ENCODE peak calls at places on chromosomes 13 and 19, in five cellular contexts. One of them, this sample, is unnamed. For H3K36me3, the result is how much of the 10 kb centered on the place peaks cover.

GRCh38 chr13:32117696-32118095 is 86.1 kb downstream of the FRY start:
- DNase-seq in MG63: no peak
- DNase-seq in ascending aorta: peak
- DNase-seq in left ventricle myocardium inferior: peak
- DNase-seq in Karpas-422: no peak
- DNase-seq in this sample: no peak

GRCh38 chr13:47798906-47799305 is 202.2 kb downstream of the SUCLA2 start:
- DNase-seq in MG63: no peak
- DNase-seq in ascending aorta: no peak
- DNase-seq in left ventricle myocardium inferior: no peak
- DNase-seq in Karpas-422: peak
- DNase-seq in this sample: peak

GRCh38 chr19:48103922-48104321 is 6.7 kb downstream of the PLA2G4C start:
- DNase-seq in Karpas-422: no peak
- DNase-seq in left ventricle myocardium inferior: no peak
- DNase-seq in ascending aorta: no peak
- DNase-seq in MG63: no peak
- DNase-seq in this sample: no peak

GRCh38 chr19:47445937-47446402 is 25.7 kb downstream of the SLC8A2 start:
- DNase-seq in ascending aorta: no peak
- DNase-seq in Karpas-422: peak
- DNase-seq in left ventricle myocardium inferior: no peak
- DNase-seq in MG63: peak
- DNase-seq in this sample: no peak

GRCh38 chr13:108961542-108962125 is 332.2 kb downstream of the MYO16 start:
- DNase-seq in Karpas-422: peak
- DNase-seq in ascending aorta: no peak
- DNase-seq in left ventricle myocardium inferior: no peak
- DNase-seq in MG63: no peak
- DNase-seq in this sample: no peak

GRCh38 chr19:17513801-17514200 is 2.4 kb downstream of the PGLS start:
- DNase-seq in ascending aorta: no peak
- DNase-seq in Karpas-422: no peak
- DNase-seq in MG63: no peak
- DNase-seq in left ventricle myocardium inferior: no peak
- DNase-seq in this sample: no peak

GRCh38 chr19:36460046-36460445 is 29.3 kb downstream of the ZNF566 start:
- DNase-seq in Karpas-422: no peak
- DNase-seq in ascending aorta: no peak
- DNase-seq in MG63: no peak
- DNase-seq in left ventricle myocardium inferior: no peak
- DNase-seq in this sample: no peak

GRCh38 chr19:17942582-17943283 is 9.9 kb downstream of the CCDC124 start:
- DNase-seq in Karpas-422: no peak
- DNase-seq in left ventricle myocardium inferior: no peak
- DNase-seq in ascending aorta: no peak
- DNase-seq in MG63: no peak
- DNase-seq in this sample: no peak

GRCh38 chr19:47765522-47766358 is 12.8 kb upstream of the SELENOW start:
- DNase-seq in left ventricle myocardium inferior: peak
- DNase-seq in Karpas-422: peak
- DNase-seq in MG63: peak
- DNase-seq in ascending aorta: no peak
- DNase-seq in this sample: no peak

GRCh38 chr19:8210660-8211101 is 1.5 kb downstream of the CERS4 start:
- DNase-seq in MG63: no peak
- DNase-seq in Karpas-422: peak
- DNase-seq in left ventricle myocardium inferior: no peak
- DNase-seq in ascending aorta: no peak
- DNase-seq in this sample: no peak

GRCh38 chr19:44636439-44637389 is 7.0 kb upstream of the PVR start:
- DNase-seq in MG63: no peak
- DNase-seq in Karpas-422: no peak
- DNase-seq in left ventricle myocardium inferior: no peak
- DNase-seq in ascending aorta: no peak
- DNase-seq in this sample: no peak

GRCh38 chr19:7214329-7215089 is 79.7 kb downstream of the INSR start:
- DNase-seq in ascending aorta: no peak
- DNase-seq in Karpas-422: no peak
- DNase-seq in MG63: no peak
- DNase-seq in left ventricle myocardium inferior: no peak
- DNase-seq in this sample: no peak

GRCh38 chr13:25232937-25233515 is 54.3 kb downstream of the MTMR6 start:
- DNase-seq in ascending aorta: no peak
- DNase-seq in Karpas-422: peak
- DNase-seq in left ventricle myocardium inferior: no peak
- DNase-seq in MG63: no peak
- DNase-seq in this sample: no peak

GRCh38 chr13:66886248-66886647 is 343.9 kb downstream of the PCDH9 start:
- DNase-seq in MG63: no peak
- DNase-seq in Karpas-422: no peak
- DNase-seq in left ventricle myocardium inferior: no peak
- DNase-seq in ascending aorta: no peak
- DNase-seq in this sample: no peak

GRCh38 chr13:93723316-93723715 is 496.7 kb downstream of the GPC6 start:
- DNase-seq in Karpas-422: no peak
- DNase-seq in ascending aorta: no peak
- DNase-seq in MG63: peak
- DNase-seq in left ventricle myocardium inferior: no peak
- DNase-seq in this sample: peak

GRCh38 chr13:114130708-114131580 is 1.5 kb downstream of the RASA3 start:
- DNase-seq in ascending aorta: no peak
- DNase-seq in left ventricle myocardium inferior: peak
- DNase-seq in MG63: peak
- DNase-seq in Karpas-422: peak
- DNase-seq in this sample: peak

GRCh38 chr19:3186377-3186688 is 603 bp downstream of the NCLN start:
- DNase-seq in ascending aorta: no peak
- DNase-seq in MG63: no peak
- DNase-seq in left ventricle myocardium inferior: no peak
- DNase-seq in Karpas-422: peak
- DNase-seq in this sample: no peak

GRCh38 chr13:107743983-107744382 is 471.4 kb downstream of the LIG4 start:
- DNase-seq in Karpas-422: no peak
- DNase-seq in left ventricle myocardium inferior: no peak
- DNase-seq in ascending aorta: no peak
- DNase-seq in MG63: no peak
- DNase-seq in this sample: no peak

GRCh38 chr19:18109731-18110671 is 12.4 kb downstream of the MAST3 start:
- DNase-seq in MG63: peak
- DNase-seq in left ventricle myocardium inferior: peak
- DNase-seq in ascending aorta: no peak
- DNase-seq in Karpas-422: peak
- DNase-seq in this sample: no peak

GRCh38 chr13:74197686-74198085 is 63.5 kb upstream of the KLF12 start:
- DNase-seq in Karpas-422: no peak
- DNase-seq in MG63: no peak
- DNase-seq in left ventricle myocardium inferior: no peak
- DNase-seq in ascending aorta: no peak
- DNase-seq in this sample: no peak

GRCh38 chr13:107900775-107901174 is 314.6 kb downstream of the LIG4 start:
- DNase-seq in Karpas-422: no peak
- DNase-seq in MG63: no peak
- DNase-seq in left ventricle myocardium inferior: no peak
- DNase-seq in ascending aorta: no peak
- DNase-seq in this sample: peak

GRCh38 chr13:22903925-22904324 is 276.9 kb upstream of the SGCG start:
- DNase-seq in Karpas-422: no peak
- DNase-seq in left ventricle myocardium inferior: no peak
- DNase-seq in MG63: no peak
- DNase-seq in ascending aorta: no peak
- DNase-seq in this sample: no peak

GRCh38 chr13:48333976-48334375 is 30.4 kb downstream of the RB1 start:
- DNase-seq in Karpas-422: no peak
- DNase-seq in MG63: no peak
- DNase-seq in ascending aorta: no peak
- DNase-seq in left ventricle myocardium inferior: no peak
- DNase-seq in this sample: no peak

GRCh38 chr19:18478545-18479311 is 40.8 kb upstream of the ISYNA1 start:
- DNase-seq in MG63: peak
- DNase-seq in left ventricle myocardium inferior: peak
- DNase-seq in ascending aorta: no peak
- DNase-seq in Karpas-422: peak
- DNase-seq in this sample: peak

GRCh38 chr19:1069009-1069779 is 2.2 kb downstream of the ARHGAP45 start:
- DNase-seq in Karpas-422: peak
- DNase-seq in ascending aorta: peak
- DNase-seq in left ventricle myocardium inferior: peak
- DNase-seq in MG63: no peak
- DNase-seq in this sample: no peak

GRCh38 chr13:21911916-21912315 is 241.0 kb downstream of the FGF9 start:
- DNase-seq in left ventricle myocardium inferior: no peak
- DNase-seq in MG63: no peak
- DNase-seq in Karpas-422: no peak
- DNase-seq in ascending aorta: no peak
- DNase-seq in this sample: no peak

GRCh38 chr13:34344761-34345600 is 527.0 kb downstream of the RFC3 start:
- DNase-seq in Karpas-422: no peak
- DNase-seq in left ventricle myocardium inferior: no peak
- DNase-seq in MG63: no peak
- DNase-seq in ascending aorta: no peak
- DNase-seq in this sample: no peak

GRCh38 chr13:93368705-93369104 is 142.1 kb downstream of the GPC6 start:
- DNase-seq in MG63: no peak
- DNase-seq in left ventricle myocardium inferior: no peak
- DNase-seq in ascending aorta: no peak
- DNase-seq in Karpas-422: no peak
- DNase-seq in this sample: no peak

GRCh38 chr13:70310720-70311119 is 202.5 kb upstream of the KLHL1 start:
- DNase-seq in ascending aorta: no peak
- DNase-seq in left ventricle myocardium inferior: no peak
- DNase-seq in MG63: no peak
- DNase-seq in Karpas-422: peak
- DNase-seq in this sample: peak

GRCh38 chr19:45223879-45224278 is 21.3 kb downstream of the EXOC3L2 start:
- DNase-seq in ascending aorta: no peak
- DNase-seq in MG63: no peak
- DNase-seq in left ventricle myocardium inferior: no peak
- DNase-seq in Karpas-422: no peak
- DNase-seq in this sample: no peak

GRCh38 chr19:50797429-50798115 is 7.4 kb downstream of the ACP4 start:
- DNase-seq in left ventricle myocardium inferior: no peak
- DNase-seq in Karpas-422: no peak
- DNase-seq in ascending aorta: no peak
- DNase-seq in MG63: no peak
- DNase-seq in this sample: no peak
- H3K36me3 ChIP-seq in left ventricle myocardium inferior: under half
- H3K36me3 ChIP-seq in Karpas-422: half or more
- H3K36me3 ChIP-seq in ascending aorta: under half
- H3K36me3 ChIP-seq in MG63: half or more
- H3K36me3 ChIP-seq in this sample: under half

GRCh38 chr19:55247621-55248099 is 11.2 kb downstream of the PPP6R1 start:
- DNase-seq in MG63: no peak
- DNase-seq in left ventricle myocardium inferior: peak
- DNase-seq in Karpas-422: no peak
- DNase-seq in ascending aorta: no peak
- DNase-seq in this sample: peak

GRCh38 chr19:55249841-55250240 is 9.0 kb downstream of the PPP6R1 start:
- DNase-seq in Karpas-422: no peak
- DNase-seq in MG63: no peak
- DNase-seq in ascending aorta: no peak
- DNase-seq in left ventricle myocardium inferior: no peak
- DNase-seq in this sample: no peak

GRCh38 chr19:55250262-55251036 is 8.4 kb downstream of the PPP6R1 start:
- DNase-seq in MG63: no peak
- DNase-seq in ascending aorta: no peak
- DNase-seq in left ventricle myocardium inferior: no peak
- DNase-seq in Karpas-422: no peak
- DNase-seq in this sample: no peak

GRCh38 chr19:55248166-55248675 is 10.6 kb downstream of the PPP6R1 start:
- DNase-seq in ascending aorta: no peak
- DNase-seq in left ventricle myocardium inferior: no peak
- DNase-seq in Karpas-422: no peak
- DNase-seq in MG63: no peak
- DNase-seq in this sample: no peak

DNA sequence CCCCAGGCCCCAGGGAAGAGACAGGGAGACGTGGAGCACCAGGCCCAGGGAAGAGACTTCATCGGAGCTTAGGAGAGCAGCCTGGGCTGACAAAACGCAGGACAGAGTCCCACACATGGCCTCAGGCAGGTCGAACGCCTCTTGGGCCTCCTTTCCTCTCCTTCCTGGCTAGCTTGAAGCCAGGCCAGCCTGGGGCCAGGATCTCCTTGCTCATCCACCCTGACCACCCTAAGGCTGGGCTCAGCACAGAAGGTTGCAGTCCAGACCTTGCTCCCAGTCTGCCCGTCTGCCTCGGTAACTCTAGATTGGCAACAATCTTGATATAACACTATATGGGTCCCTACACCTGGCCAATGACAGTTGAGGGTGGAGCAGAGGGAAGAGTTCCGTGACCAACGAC is 10.1 kb downstream of the PPP6R1 start:
- DNase-seq in Karpas-422: no peak
- DNase-seq in ascending aorta: no peak
- DNase-seq in MG63: no peak
- DNase-seq in left ventricle myocardium inferior: no peak
- DNase-seq in this sample: no peak
- H3K36me3 ChIP-seq in Karpas-422: half or more
- H3K36me3 ChIP-seq in ascending aorta: under half
- H3K36me3 ChIP-seq in MG63: under half
- H3K36me3 ChIP-seq in left ventricle myocardium inferior: under half
- H3K36me3 ChIP-seq in this sample: under half

DNA sequence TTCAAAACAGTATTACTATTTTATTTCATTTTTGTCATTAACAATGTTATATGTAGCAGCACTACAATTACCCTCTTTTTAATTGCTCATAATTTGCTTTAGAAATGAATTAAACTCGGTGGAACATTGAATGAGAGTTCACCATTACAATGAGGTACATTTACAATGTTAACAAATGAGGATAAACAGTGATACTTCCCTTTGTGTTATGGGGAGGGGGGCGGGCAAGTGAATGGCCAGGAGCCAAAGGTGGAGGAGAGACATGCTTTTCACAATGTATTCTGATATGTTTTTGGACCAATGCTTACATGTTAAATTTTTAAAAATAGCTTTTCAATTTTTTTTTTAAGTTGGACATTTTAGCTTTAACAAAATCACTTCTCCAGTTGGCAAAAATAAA is 34.2 kb downstream of the NALCN start:
- DNase-seq in MG63: peak
- DNase-seq in ascending aorta: no peak
- DNase-seq in Karpas-422: no peak
- DNase-seq in left ventricle myocardium inferior: no peak
- DNase-seq in this sample: no peak
- H3K36me3 ChIP-seq in MG63: under half
- H3K36me3 ChIP-seq in ascending aorta: under half
- H3K36me3 ChIP-seq in Karpas-422: under half
- H3K36me3 ChIP-seq in left ventricle myocardium inferior: under half
- H3K36me3 ChIP-seq in this sample: under half

DNA sequence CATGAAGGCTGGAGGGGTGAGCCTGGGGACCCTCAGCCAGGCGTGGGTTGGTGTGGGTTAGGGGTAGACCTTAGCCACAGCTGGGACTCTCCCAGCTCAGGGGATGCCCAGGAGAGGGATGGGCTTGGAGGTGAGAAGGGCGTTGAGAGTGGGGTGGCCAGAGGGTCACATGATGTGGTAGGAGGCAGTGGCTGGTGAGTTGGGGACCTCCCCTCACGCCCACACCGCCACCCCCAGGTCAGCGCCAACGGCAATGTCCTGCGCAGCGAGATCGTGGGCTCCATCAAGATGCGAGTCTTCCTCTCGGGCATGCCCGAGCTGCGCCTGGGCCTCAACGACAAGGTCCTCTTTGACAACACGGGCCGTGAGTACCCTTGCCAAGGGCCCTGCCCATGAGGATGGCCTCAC is 28.5 kb downstream of the AP1M1 start:
- DNase-seq in left ventricle myocardium inferior: no peak
- DNase-seq in ascending aorta: no peak
- DNase-seq in MG63: no peak
- DNase-seq in Karpas-422: no peak
- DNase-seq in this sample: no peak
- H3K36me3 ChIP-seq in left ventricle myocardium inferior: half or more
- H3K36me3 ChIP-seq in ascending aorta: half or more
- H3K36me3 ChIP-seq in MG63: half or more
- H3K36me3 ChIP-seq in Karpas-422: under half
- H3K36me3 ChIP-seq in this sample: half or more

This sample was measured in brain microvascular endothelial cell.